ENCODE peak calls at places on chromosome 6, in five cellular contexts. One of them, this sample, is unnamed.
A peak's percentile ranks its signal among the peaks of the same experiment; 100 is the strongest.

GRCh38 chr6:28597217-28597835 is 71.6 kb downstream of the GPX5 start:
- DNase-seq in tibial nerve: no peak
- DNase-seq in sciatic nerve: no peak
- DNase-seq in GM03348: no peak
- DNase-seq in stimulated activated CD8-positive, alpha-beta memory T cell treated with anti-CD3 and anti-CD28 coated beads, Interleukin-15, amount 100 ng/mL, for 1 hour: no peak
- DNase-seq in this sample: no peak

GRCh38 chr6:169188051-169188863 is 65.4 kb downstream of the THBS2 start:
- DNase-seq in sciatic nerve: no peak
- DNase-seq in tibial nerve: no peak
- DNase-seq in GM03348: peak; percentile 54
- DNase-seq in stimulated activated CD8-positive, alpha-beta memory T cell treated with anti-CD3 and anti-CD28 coated beads, Interleukin-15, amount 100 ng/mL, for 1 hour: no peak
- DNase-seq in this sample: no peak

GRCh38 chr6:119119989-119120388 is 41.5 kb upstream of the FAM184A start:
- DNase-seq in GM03348: peak; percentile 35
- DNase-seq in tibial nerve: no peak
- DNase-seq in sciatic nerve: no peak
- DNase-seq in stimulated activated CD8-positive, alpha-beta memory T cell treated with anti-CD3 and anti-CD28 coated beads, Interleukin-15, amount 100 ng/mL, for 1 hour: no peak
- DNase-seq in this sample: no peak

GRCh38 chr6:87180105-87180504 is 24.7 kb downstream of the ZNF292 start:
- DNase-seq in tibial nerve: no peak
- DNase-seq in GM03348: no peak
- DNase-seq in stimulated activated CD8-positive, alpha-beta memory T cell treated with anti-CD3 and anti-CD28 coated beads, Interleukin-15, amount 100 ng/mL, for 1 hour: no peak
- DNase-seq in sciatic nerve: no peak
- DNase-seq in this sample: no peak

GRCh38 chr6:132798820-132799538 is 542 bp upstream of the SLC18B1 start:
- DNase-seq in tibial nerve: peak; percentile 67
- DNase-seq in sciatic nerve: peak; percentile 78
- DNase-seq in GM03348: peak; percentile 68
- DNase-seq in stimulated activated CD8-positive, alpha-beta memory T cell treated with anti-CD3 and anti-CD28 coated beads, Interleukin-15, amount 100 ng/mL, for 1 hour: peak; percentile 52
- DNase-seq in this sample: no peak

GRCh38 chr6:32969685-32970412 is 1.5 kb downstream of the BRD2 start:
- DNase-seq in sciatic nerve: peak; percentile 88
- DNase-seq in GM03348: peak; percentile 80
- DNase-seq in tibial nerve: peak; percentile 86
- DNase-seq in stimulated activated CD8-positive, alpha-beta memory T cell treated with anti-CD3 and anti-CD28 coated beads, Interleukin-15, amount 100 ng/mL, for 1 hour: peak; percentile 46
- DNase-seq in this sample: peak; percentile 86

GRCh38 chr6:14804001-14804401 is 441.9 kb upstream of the JARID2 start:
- DNase-seq in GM03348: no peak
- DNase-seq in tibial nerve: no peak
- DNase-seq in sciatic nerve: no peak
- DNase-seq in stimulated activated CD8-positive, alpha-beta memory T cell treated with anti-CD3 and anti-CD28 coated beads, Interleukin-15, amount 100 ng/mL, for 1 hour: no peak
- DNase-seq in this sample: no peak

GRCh38 chr6:108359901-108360882 is 65.3 kb downstream of the AFG1L start:
- DNase-seq in sciatic nerve: no peak
- DNase-seq in GM03348: no peak
- DNase-seq in tibial nerve: no peak
- DNase-seq in stimulated activated CD8-positive, alpha-beta memory T cell treated with anti-CD3 and anti-CD28 coated beads, Interleukin-15, amount 100 ng/mL, for 1 hour: no peak
- DNase-seq in this sample: no peak

GRCh38 chr6:85537055-85537494 is 56.6 kb downstream of the SNX14 start:
- DNase-seq in sciatic nerve: no peak
- DNase-seq in stimulated activated CD8-positive, alpha-beta memory T cell treated with anti-CD3 and anti-CD28 coated beads, Interleukin-15, amount 100 ng/mL, for 1 hour: no peak
- DNase-seq in GM03348: peak; percentile 36
- DNase-seq in tibial nerve: no peak
- DNase-seq in this sample: no peak

GRCh38 chr6:118602300-118602699 is 49.1 kb downstream of the CEP85L start:
- DNase-seq in stimulated activated CD8-positive, alpha-beta memory T cell treated with anti-CD3 and anti-CD28 coated beads, Interleukin-15, amount 100 ng/mL, for 1 hour: no peak
- DNase-seq in sciatic nerve: no peak
- DNase-seq in GM03348: no peak
- DNase-seq in tibial nerve: no peak
- DNase-seq in this sample: no peak

This sample was measured in suprapubic skin.